ENCODE peak calls at places on chromosomes 2 and 18, in four cellular contexts. G, P, R and O are unnamed samples.
A peak's percentile ranks its signal among the peaks of the same experiment; 100 is the strongest.

GRCh38 chr2:137220438-137220998 is 455.2 kb downstream of the THSD7B start:
- DNase-seq in R (no peak), G (no peak), P (peak; percentile 40), O (no peak)

GRCh38 chr2:215283221-215283620 is 28.6 kb upstream of the ATIC start:
- DNase-seq in R (no peak), G (no peak), P (no peak), O (no peak)

GRCh38 chr18:58687871-58688308 is 16.6 kb downstream of the MALT1 start:
- DNase-seq in R (no peak), G (no peak), P (no peak), O (no peak)

GRCh38 chr2:40435426-40436092 is 16.3 kb downstream of the SLC8A1 start:
- DNase-seq in P (no peak), G (no peak), R (no peak), O (no peak)

GRCh38 chr18:79603321-79604204 is 76.0 kb upstream of the CTDP1 start:
- DNase-seq in G (no peak), R (peak; percentile 9), P (no peak), O (no peak)

GRCh38 chr2:144849612-144850011 is 329.7 kb upstream of the ZEB2 start:
- DNase-seq in R (no peak), P (no peak), G (no peak), O (no peak)

GRCh38 chr18:47260138-47260923 is 8.9 kb upstream of the SKOR2 start:
- DNase-seq in R (no peak), G (no peak), P (no peak), O (no peak)

GRCh38 chr2:227482638-227483340 is 10.8 kb downstream of the AGFG1 start:
- DNase-seq in G (no peak), R (no peak), P (peak; percentile 43), O (no peak)

GRCh38 chr2:188770296-188770695 is 203.9 kb upstream of the COL3A1 start:
- DNase-seq in P (no peak), G (no peak), R (no peak), O (no peak)

GRCh38 chr2:168157926-168158325 is 89.5 kb downstream of the STK39 start:
- DNase-seq in G (no peak), R (no peak), P (no peak), O (no peak)

GRCh38 chr18:8301427-8302172 is 307.6 kb upstream of the RAB12 start:
- DNase-seq in G (peak; percentile 6), R (no peak), P (no peak), O (no peak)

GRCh38 chr2:182447843-182448242 is 21.0 kb upstream of the PDE1A start:
- DNase-seq in G (peak; percentile 32), P (peak; percentile 44), R (no peak), O (no peak)

GRCh38 chr2:231549446-231550239 is 19.4 kb upstream of the NMUR1 start:
- DNase-seq in G (no peak), R (no peak), P (no peak), O (no peak)

GRCh38 chr2:133377021-133377481 is 191.2 kb downstream of the NCKAP5 start:
- DNase-seq in P (peak; percentile 31), R (no peak), G (no peak), O (no peak)

GRCh38 chr2:134738150-134738865 is 19.5 kb upstream of the TMEM163 start:
- DNase-seq in R (no peak), G (no peak), P (peak; percentile 12), O (no peak)

GRCh38 chr2:29010946-29011649 is 30.0 kb downstream of the TOGARAM2 start:
- DNase-seq in R (no peak), P (no peak), G (peak; percentile 38), O (no peak)

GRCh38 chr18:50849448-50849847 is 29.5 kb upstream of the ME2 start:
- DNase-seq in G (no peak), P (no peak), R (no peak), O (no peak)

GRCh38 chr18:79875931-79876461 is 75.5 kb downstream of the SLC66A2 start:
- DNase-seq in R (no peak), P (no peak), G (no peak), O (peak; percentile 32)

GRCh38 chr2:9638532-9638931 is 7.7 kb upstream of the YWHAQ start:
- DNase-seq in R (peak; percentile 90), G (peak; percentile 92), P (peak; percentile 91), O (peak; percentile 86)

GRCh38 chr2:2041256-2041824 is 289.7 kb downstream of the MYT1L start:
- DNase-seq in G (no peak), P (no peak), R (no peak), O (no peak)

GRCh38 chr2:7773362-7773973 is 856.3 kb downstream of the RNF144A start:
- DNase-seq in R (no peak), P (no peak), G (no peak), O (no peak)

GRCh38 chr2:101718993-101719571 is 21.6 kb downstream of the MAP4K4 start:
- DNase-seq in R (no peak), G (no peak), P (no peak), O (no peak)

GRCh38 chr2:216083464-216084279 is 2.0 kb downstream of the TMEM169 start:
- DNase-seq in P (no peak), R (no peak), G (no peak), O (no peak)

GRCh38 chr2:112803691-112804521 is 19.6 kb upstream of the IL1A start:
- DNase-seq in P (peak; percentile 28), G (peak; percentile 67), R (no peak), O (no peak)

GRCh38 chr2:202278944-202279343 is 13.4 kb downstream of the NOP58 start:
- DNase-seq in R (no peak), G (no peak), P (peak; percentile 51), O (no peak)

GRCh38 chr2:175282300-175282699 is 100.8 kb upstream of the ATP5MC3 start:
- DNase-seq in P (peak; percentile 5), R (no peak), G (no peak), O (no peak)

GRCh38 chr2:157699009-157699408 is 70.3 kb upstream of the ACVR1C start:
- DNase-seq in P (no peak), G (no peak), R (no peak), O (no peak)

GRCh38 chr2:154914606-154915005 is 216.1 kb downstream of the KCNJ3 start:
- DNase-seq in R (no peak), P (no peak), G (no peak), O (no peak)

GRCh38 chr2:63488118-63488713 is 100.1 kb downstream of the WDPCP start:
- DNase-seq in R (no peak), P (peak; percentile 28), G (no peak), O (no peak)

GRCh38 chr2:7269993-7270392 is 352.8 kb downstream of the RNF144A start:
- DNase-seq in R (no peak), P (no peak), G (no peak), O (no peak)

GRCh38 chr2:207073791-207074678 is 91.7 kb downstream of the KLF7 start:
- DNase-seq in G (no peak), P (no peak), R (no peak), O (no peak)

GRCh38 chr2:190506666-190507065 is 27.9 kb downstream of the NEMP2 start:
- DNase-seq in G (no peak), P (no peak), R (no peak), O (no peak)

GRCh38 chr2:11998218-11998617 is 251.8 kb downstream of the LPIN1 start:
- DNase-seq in G (no peak), R (no peak), P (no peak), O (no peak)

GRCh38 chr2:108396845-108397244 is 19.1 kb downstream of the SULT1C4 start:
- DNase-seq in P (no peak), G (no peak), R (no peak), O (no peak)

GRCh38 chr2:170123593-170123992 is 54.4 kb upstream of the MYO3B start:
- DNase-seq in G (no peak), P (no peak), R (no peak), O (no peak)

GRCh38 chr2:238499731-238500570 is 73.2 kb downstream of the ASB1 start:
- DNase-seq in G (no peak), R (no peak), P (no peak), O (no peak)

GRCh38 chr2:70923378-70924015 is 12.2 kb upstream of the ATP6V1B1 start:
- DNase-seq in R (no peak), G (no peak), P (no peak), O (no peak)

GRCh38 chr2:18047896-18048657 is 169.6 kb downstream of the KCNS3 start:
- DNase-seq in R (no peak), P (no peak), G (no peak), O (no peak)

GRCh38 chr2:11899264-11899818 is 152.9 kb downstream of the LPIN1 start:
- DNase-seq in P (peak; percentile 26), G (no peak), R (no peak), O (no peak)